ENCODE peak calls at places on chromosomes 13 and 19, in six cellular contexts. H is GM12878, R is SK-N-SH, C is A549, X is H1, U is HCT116. V is an unnamed sample.

GRCh38 chr19:16470911-16471811 is 609 bp downstream of the EPS15L1 start:
- DNase-seq in X (no peak), U (no peak), H (no peak), C (no peak), R (no peak), V (peak)

GRCh38 chr13:48494874-48495273 is 38.0 kb downstream of the RCBTB2 start:
- DNase-seq in C (no peak), R (no peak), U (no peak), H (no peak), X (no peak), V (no peak)

GRCh38 chr13:48185018-48185417 is 48.0 kb upstream of the ITM2B start:
- DNase-seq in R (no peak), C (no peak), U (no peak), X (no peak), H (no peak), V (peak)

GRCh38 chr19:55090564-55090963 is 14.9 kb downstream of the EPS8L1 start:
- DNase-seq in H (no peak), U (no peak), C (no peak), R (no peak), X (no peak), V (no peak)

GRCh38 chr13:72960541-72960940 is 98.3 kb upstream of the KLF5 start:
- DNase-seq in U (no peak), C (no peak), R (no peak), H (no peak), X (no peak), V (no peak)

GRCh38 chr13:97535619-97536018 is 101.7 kb downstream of the RAP2A start:
- DNase-seq in R (no peak), H (no peak), X (no peak), C (no peak), U (no peak), V (no peak)

GRCh38 chr13:20414475-20415287 is 111.0 kb downstream of the CRYL1 start:
- DNase-seq in X (no peak), R (peak), U (no peak), C (no peak), H (no peak), V (no peak)

GRCh38 chr13:20174656-20175405 is 14.0 kb upstream of the GJA3 start:
- DNase-seq in U (peak), X (peak), R (no peak), C (peak), H (peak), V (peak)

GRCh38 chr13:101949681-101950080 is 452.2 kb downstream of the FGF14 start:
- DNase-seq in R (no peak), X (no peak), U (no peak), H (no peak), C (no peak), V (no peak)

GRCh38 chr13:83449666-83450395 is 432.4 kb downstream of the SLITRK1 start:
- DNase-seq in U (no peak), R (no peak), X (no peak), C (peak), H (no peak), V (no peak)

GRCh38 chr13:112112534-112113276 is 45.8 kb downstream of the SOX1 start:
- DNase-seq in H (no peak), U (no peak), X (no peak), R (no peak), C (no peak), V (no peak)

GRCh38 chr13:51101636-51102218 is 9.3 kb downstream of the C13orf42 start:
- DNase-seq in X (no peak), R (no peak), U (no peak), C (no peak), H (no peak), V (no peak)

GRCh38 chr19:16771618-16772017 is 52.0 kb downstream of the NWD1 start:
- DNase-seq in X (peak), C (peak), U (peak), H (peak), R (peak), V (peak)

GRCh38 chr13:41426047-41426446 is 31.3 kb upstream of the RGCC start:
- DNase-seq in X (no peak), H (no peak), U (no peak), C (no peak), R (no peak), V (no peak)

GRCh38 chr13:93752506-93752905 is 525.9 kb downstream of the GPC6 start:
- DNase-seq in R (peak), C (no peak), U (no peak), H (no peak), X (no peak), V (no peak)

GRCh38 chr13:108463365-108463764 is 166.0 kb upstream of the MYO16 start:
- DNase-seq in R (no peak), H (peak), C (peak), U (no peak), X (no peak), V (no peak)

GRCh38 chr13:43879323-43880181 is at the start of the genes CCDC122 and LACC1:
- DNase-seq in U (no peak), R (peak), C (peak), H (no peak), X (no peak), V (peak)

GRCh38 chr13:75479102-75479501 is 2.9 kb downstream of the TBC1D4 start:
- DNase-seq in C (no peak), H (no peak), X (no peak), U (no peak), R (no peak), V (no peak)

GRCh38 chr19:37943480-37943879 is 36.5 kb downstream of the SIPA1L3 start:
- DNase-seq in H (no peak), C (no peak), X (no peak), U (no peak), R (no peak), V (no peak)

GRCh38 chr19:30011051-30011578 is 69.1 kb downstream of the URI1 start:
- DNase-seq in X (no peak), H (no peak), U (no peak), R (no peak), C (no peak), V (no peak)

GRCh38 chr13:43663474-43664090 is 123.2 kb downstream of the ENOX1 start:
- DNase-seq in U (no peak), R (no peak), X (no peak), C (no peak), H (no peak), V (no peak)

GRCh38 chr19:17183858-17184271 is 31.3 kb upstream of the USE1 start:
- DNase-seq in C (no peak), X (no peak), U (no peak), H (peak), R (no peak), V (peak)

GRCh38 chr13:109209526-109209925 is 576.9 kb downstream of the IRS2 start:
- DNase-seq in X (no peak), H (no peak), C (no peak), R (no peak), U (no peak), V (no peak)

GRCh38 chr19:46718934-46719551 is 2.1 kb upstream of the PRKD2 start:
- DNase-seq in X (no peak), H (peak), C (no peak), U (no peak), R (no peak), V (peak)

GRCh38 chr13:50130686-50131051 is 115.4 kb downstream of the KCNRG start:
- DNase-seq in U (no peak), X (no peak), C (peak), R (peak), H (no peak), V (peak)

GRCh38 chr13:73168993-73169401 is 110.2 kb downstream of the KLF5 start:
- DNase-seq in U (no peak), H (no peak), R (no peak), X (peak), C (no peak), V (no peak)

GRCh38 chr13:73741111-73741510 is 393.1 kb downstream of the KLF12 start:
- DNase-seq in C (no peak), R (no peak), X (no peak), H (no peak), U (no peak), V (no peak)

GRCh38 chr13:51846756-51847155 is 1.8 kb upstream of the TMEM272 start:
- DNase-seq in U (no peak), R (no peak), H (no peak), X (no peak), C (no peak), V (no peak)

GRCh38 chr13:32857689-32858088 is 158.5 kb upstream of the KL start:
- DNase-seq in C (no peak), H (no peak), R (no peak), U (no peak), X (no peak), V (no peak)

DNA sequence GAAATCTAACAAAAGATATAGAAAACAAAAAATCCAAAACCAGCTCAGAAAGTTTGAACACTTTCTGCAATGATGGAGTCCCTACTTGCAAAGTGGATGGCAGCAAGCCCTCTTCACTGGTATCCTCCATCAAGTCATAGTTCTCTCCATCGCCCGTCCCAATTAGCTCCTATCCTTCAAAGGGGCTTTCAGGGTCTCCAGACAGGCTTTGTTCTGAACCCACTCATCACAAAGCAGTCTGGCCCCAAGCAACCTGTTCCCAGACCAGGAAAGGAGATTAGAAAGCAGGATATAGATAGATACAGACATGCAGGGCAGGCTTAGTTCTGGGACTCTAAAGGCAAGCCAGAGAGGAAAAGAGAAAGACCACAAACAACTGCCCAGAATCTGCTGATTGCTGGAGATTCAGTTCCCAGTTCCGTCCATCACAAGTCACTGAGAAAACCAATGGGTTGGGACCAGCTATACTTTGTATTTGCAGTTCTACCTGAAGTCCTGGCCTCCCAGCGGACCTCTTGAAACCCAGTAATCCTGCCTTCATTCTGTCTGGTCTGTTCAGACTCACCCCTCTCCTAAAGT is 47.2 kb upstream of the EPHX3 start:
- DNase-seq in C (no peak), X (no peak), H (no peak), R (no peak), U (no peak), V (no peak)
- TF ChIP-seq MAX in C (no peak), X (no peak), H (no peak), R (no peak), U (no peak), V (no peak)

GRCh38 chr19:44747739-44748425 is 626 bp upstream of the BCL3 start:
- DNase-seq in U (no peak), H (no peak), X (no peak), R (peak), C (peak), V (peak)

GRCh38 chr19:44750713-44751112 is 2.2 kb downstream of the BCL3 start:
- DNase-seq in U (no peak), H (no peak), R (no peak), X (no peak), C (peak), V (no peak)

GRCh38 chr19:44748426-44749254 is at the start of gene BCL3:
- DNase-seq in H (no peak), U (no peak), C (peak), X (no peak), R (peak), V (peak)

GRCh38 chr19:44749318-44749717 is 810 bp downstream of the BCL3 start:
- DNase-seq in H (no peak), X (no peak), U (no peak), R (no peak), C (no peak), V (no peak)

GRCh38 chr19:44749994-44750393 is 1.5 kb downstream of the BCL3 start:
- DNase-seq in X (no peak), U (no peak), R (no peak), C (peak), H (no peak), V (no peak)
- H3K4me3 ChIP-seq in X (no peak), U (peak), R (peak), C (peak), H (peak), V (no peak)

DNA sequence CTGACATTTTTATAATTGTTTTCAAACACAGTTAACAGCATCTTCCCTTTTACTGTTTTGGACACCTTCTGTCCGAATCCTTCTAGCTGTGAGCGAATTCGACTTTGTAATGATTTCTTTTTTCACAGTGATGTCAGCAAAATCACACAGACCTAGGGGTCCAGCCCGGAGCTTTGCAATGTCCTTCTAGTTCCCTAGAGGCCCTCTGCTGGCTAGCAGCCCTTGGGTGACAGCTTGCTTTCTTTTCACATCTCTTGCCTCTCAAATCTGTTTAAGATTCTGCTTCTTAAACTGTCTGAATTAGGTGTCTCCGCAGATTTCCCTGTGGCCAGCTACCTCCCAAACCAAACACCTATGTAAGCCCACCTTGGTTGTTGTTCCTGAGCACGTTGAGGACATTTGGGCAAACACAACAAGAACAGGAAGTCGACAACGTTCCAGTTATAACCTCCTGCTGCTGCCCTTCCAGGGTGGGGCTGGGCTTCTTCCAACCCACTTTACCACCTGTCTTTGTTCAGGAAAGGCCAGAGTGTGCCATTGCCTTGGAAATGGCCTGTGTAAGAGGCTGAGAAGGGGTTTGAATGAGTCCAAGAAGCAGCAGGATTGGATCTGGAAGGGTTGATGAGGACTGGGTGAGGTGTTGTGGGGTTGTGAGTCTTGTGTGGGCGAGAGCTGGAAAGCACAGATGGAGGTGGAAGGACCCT is 123.1 kb downstream of the ATP8A2 start:
- DNase-seq in U (no peak), R (no peak), X (no peak), C (no peak), H (no peak), V (no peak)
- TF ChIP-seq CTCF in U (no peak), R (no peak), X (no peak), C (no peak), H (no peak), V (no peak)

GRCh38 chr13:99868767-99869166 is 102.8 kb downstream of the ZIC5 start:
- DNase-seq in R (no peak), X (no peak), U (no peak), C (no peak), H (no peak), V (no peak)

GRCh38 chr13:99871249-99871898 is 100.2 kb downstream of the ZIC5 start:
- DNase-seq in U (no peak), H (no peak), R (no peak), X (no peak), C (no peak), V (no peak)

GRCh38 chr13:99873141-99873540 is 98.4 kb downstream of the ZIC5 start:
- DNase-seq in X (no peak), R (no peak), H (no peak), C (no peak), U (no peak), V (no peak)

GRCh38 chr13:99869830-99870229 is 101.7 kb downstream of the ZIC5 start:
- DNase-seq in X (no peak), H (no peak), R (no peak), C (no peak), U (no peak), V (no peak)

GRCh38 chr13:99870541-99870940 is 101.0 kb downstream of the ZIC5 start:
- DNase-seq in R (no peak), U (no peak), H (no peak), X (no peak), C (no peak), V (no peak)
- TF ChIP-seq MAX in R (no peak), U (no peak), H (no peak), X (no peak), C (no peak), V (no peak)

DNA sequence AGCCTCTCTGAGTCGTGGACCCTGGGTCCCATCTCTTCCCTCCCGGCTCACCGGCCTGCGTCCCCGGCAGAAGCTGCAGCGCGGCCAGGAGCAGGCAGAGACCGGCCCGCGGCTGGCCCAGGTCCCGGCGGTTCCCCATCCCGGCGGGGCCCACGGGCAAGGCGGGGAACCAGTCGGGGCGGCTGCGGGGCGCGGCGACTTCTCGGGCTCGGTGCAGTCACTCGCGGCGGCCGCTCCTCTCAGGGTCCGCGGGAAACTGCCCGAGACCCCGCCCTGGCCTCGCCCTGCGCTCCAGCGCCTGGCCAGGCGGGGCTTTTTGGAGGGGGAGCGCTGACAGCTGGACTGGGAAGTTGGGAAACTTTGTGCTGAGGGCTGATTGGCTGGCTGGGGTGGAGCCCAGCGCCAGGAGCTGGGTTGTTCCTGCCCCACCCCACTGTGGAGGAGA is at the start of gene COL5A3:
- DNase-seq in C (peak), X (no peak), U (no peak), R (peak), H (no peak), V (no peak)
- H3K4me3 ChIP-seq in C (peak), X (peak), U (peak), R (no peak), H (no peak), V (no peak)

V was measured in NB4.